ENCODE peak calls at places on chromosome 9, in five cellular contexts. T is K562, I is endothelial cell, U is glutamatergic neuron, S is HEK293T. V is an unnamed sample.

GRCh38 chr9:136784249-136784996 is 6.7 kb upstream of the TMEM141 start:
- DNase-seq in I (no peak), U (no peak), S (no peak), T (peak; percentile 80), V (no peak)

GRCh38 chr9:136667217-136667939 is 4.7 kb downstream of the EGFL7 start:
- DNase-seq in S (no peak), U (no peak), T (peak; percentile 34), I (no peak), V (no peak)

GRCh38 chr9:89878003-89878411 is 273.2 kb downstream of the GADD45G start:
- DNase-seq in T (no peak), U (peak; percentile 16), I (no peak), S (no peak), V (peak; percentile 12)

GRCh38 chr9:131402738-131403492 is 9.0 kb downstream of the PRRC2B start:
- DNase-seq in U (peak; percentile 42), I (no peak), S (no peak), T (no peak), V (no peak)

GRCh38 chr9:104882574-104882973 is 45.4 kb downstream of the ABCA1 start:
- DNase-seq in S (no peak), U (no peak), I (no peak), T (no peak), V (no peak)

GRCh38 chr9:9498147-9498546 is 1114.7 kb downstream of the PTPRD start:
- DNase-seq in T (no peak), U (no peak), I (no peak), S (no peak), V (no peak)

GRCh38 chr9:110036286-110036685 is 171.7 kb downstream of the C9orf152 start:
- DNase-seq in T (no peak), I (no peak), U (no peak), S (no peak), V (no peak)

GRCh38 chr9:16869140-16869903 is 1.1 kb downstream of the BNC2 start:
- DNase-seq in S (no peak), U (peak; percentile 23), T (no peak), I (no peak), V (peak; percentile 51)

GRCh38 chr9:34589656-34590375 is at the start of gene CNTFR:
- DNase-seq in U (peak; percentile 67), T (peak; percentile 32), I (peak; percentile 40), S (peak; percentile 72), V (no peak)